ENCODE peak calls at places on chromosomes 7 and 10, in four cellular contexts. H is hepatocyte, Q is prostate gland, M is GM12878. S is an unnamed sample.

GRCh38 chr7:106064836-106065559 is 47.1 kb downstream of the SYPL1 start:
- DNase-seq in H (peak; percentile 87), Q (peak; percentile 90), M (no peak), S (peak; percentile 80)

GRCh38 chr7:43004076-43004475 is 71.9 kb downstream of the MRPL32 start:
- DNase-seq in M (no peak), H (no peak), Q (no peak), S (no peak)

GRCh38 chr7:30327813-30328212 is 43.4 kb downstream of the ZNRF2 start:
- DNase-seq in M (no peak), H (no peak), Q (no peak), S (no peak)

GRCh38 chr7:30411173-30411572 is 67.4 kb downstream of the NOD1 start:
- DNase-seq in H (no peak), Q (no peak), M (no peak), S (no peak)

GRCh38 chr7:150937848-150938561 is 40.1 kb downstream of the KCNH2 start:
- DNase-seq in M (no peak), Q (no peak), H (no peak), S (no peak)

GRCh38 chr10:34504534-34504933 is 310.6 kb downstream of the PARD3 start:
- DNase-seq in H (peak; percentile 63), Q (peak; percentile 28), M (no peak), S (no peak)

GRCh38 chr10:95261926-95262325 is 28.9 kb downstream of the PDLIM1 start:
- DNase-seq in M (no peak), H (no peak), Q (no peak), S (no peak)

GRCh38 chr7:128215281-128215680 is 25.8 kb upstream of the LEP start:
- DNase-seq in M (no peak), H (no peak), Q (no peak), S (no peak)

GRCh38 chr7:23100697-23101096 is 4.9 kb upstream of the KLHL7 start:
- DNase-seq in Q (no peak), M (no peak), H (peak; percentile 15), S (no peak)

GRCh38 chr10:20034732-20035131 is 218.5 kb downstream of the PLXDC2 start:
- DNase-seq in Q (no peak), M (no peak), H (no peak), S (no peak)

GRCh38 chr7:134948246-134948645 is 38.1 kb upstream of the AGBL3 start:
- DNase-seq in Q (no peak), H (no peak), M (no peak), S (no peak)

GRCh38 chr10:124240721-124241350 is 147.4 kb upstream of the CHST15 start:
- DNase-seq in Q (no peak), M (no peak), H (no peak), S (no peak)

GRCh38 chr7:128791121-128791967 is 424 bp upstream of the CCDC136 start:
- DNase-seq in M (no peak), H (peak; percentile 87), Q (peak; percentile 60), S (peak; percentile 61)

GRCh38 chr7:150409300-150410030 is 30.3 kb downstream of the ZNF775 start:
- DNase-seq in H (no peak), Q (no peak), M (no peak), S (no peak)

GRCh38 chr10:61188691-61189090 is 244.7 kb upstream of the RHOBTB1 start:
- DNase-seq in H (no peak), M (no peak), Q (no peak), S (no peak)

GRCh38 chr10:4074559-4075407 is 289.8 kb upstream of the KLF6 start:
- DNase-seq in H (no peak), Q (no peak), M (no peak), S (no peak)

GRCh38 chr10:70832852-70833542 is 17.2 kb downstream of the SGPL1 start:
- DNase-seq in H (no peak), Q (no peak), M (no peak), S (no peak)

GRCh38 chr7:16594061-16594460 is 51.5 kb downstream of the ANKMY2 start:
- DNase-seq in Q (no peak), M (no peak), H (no peak), S (no peak)

GRCh38 chr7:39353615-39354376 is 212.4 kb upstream of the YAE1 start:
- DNase-seq in M (no peak), Q (no peak), H (peak; percentile 45), S (no peak)

GRCh38 chr7:128908750-128909385 is 1.6 kb downstream of the KCP start:
- DNase-seq in M (no peak), H (no peak), Q (no peak), S (no peak)

GRCh38 chr7:122886357-122887081 is at the start of gene CADPS2:
- DNase-seq in M (no peak), H (peak; percentile 94), Q (peak; percentile 87), S (peak; percentile 44)

GRCh38 chr7:122887198-122887597 is 938 bp upstream of the CADPS2 start:
- DNase-seq in Q (peak; percentile 79), M (no peak), H (peak; percentile 86), S (peak; percentile 34)

GRCh38 chr7:122884186-122884585 is 2.1 kb downstream of the CADPS2 start:
- DNase-seq in Q (peak; percentile 14), M (no peak), H (no peak), S (no peak)

GRCh38 chr7:122887848-122888247 is 1.6 kb upstream of the CADPS2 start:
- DNase-seq in Q (no peak), H (no peak), M (no peak), S (no peak)

DNA sequence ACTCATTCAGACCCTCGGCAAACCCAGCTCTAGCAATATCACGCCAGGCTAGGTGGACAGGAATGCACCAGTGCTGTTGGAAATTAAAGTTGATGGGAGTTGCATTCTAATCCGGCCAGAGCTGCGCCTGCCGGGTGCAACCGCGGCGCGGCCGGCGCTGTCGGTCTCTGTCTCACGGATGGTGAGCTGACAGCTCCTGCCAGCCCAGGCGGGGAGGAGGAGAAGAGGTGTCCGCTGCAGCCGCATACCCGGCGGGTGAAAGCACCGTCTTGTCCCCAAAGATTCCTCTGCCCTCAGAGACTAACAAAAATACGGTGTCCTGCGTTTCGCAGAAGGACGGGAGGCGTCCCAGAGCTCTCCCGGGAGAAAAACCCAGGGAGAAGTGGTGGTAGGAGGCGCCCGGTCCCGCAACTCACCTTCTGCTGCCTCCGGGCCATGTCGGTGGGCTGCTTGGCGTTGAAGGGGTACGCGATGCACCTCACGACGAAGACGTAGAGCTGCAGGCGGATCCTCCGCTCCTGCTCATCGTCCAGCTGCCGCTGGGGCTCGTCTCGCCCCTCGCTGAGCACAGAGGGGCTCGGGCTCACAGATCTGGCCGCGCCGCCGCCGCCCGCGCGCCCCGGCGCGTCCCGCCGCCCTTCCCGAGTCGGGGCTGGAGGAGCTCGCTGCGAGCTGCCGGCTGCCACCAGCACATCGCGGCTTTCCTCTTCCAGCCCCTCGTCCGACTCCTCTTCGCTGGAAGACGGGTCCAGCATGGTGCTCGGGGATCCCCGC is 490 bp downstream of the CADPS2 start:
- DNase-seq in M (no peak), H (peak; percentile 60), Q (peak; percentile 25), S (peak; percentile 28)
- H3K4me3 ChIP-seq in M (peak overlapping the region; percentile 58), H (peak overlapping the region; percentile 90), Q (peak overlapping the region; percentile 82), S (peak overlapping the region; percentile 73)

GRCh38 chr7:77691892-77692491 is 4.3 kb upstream of the RSBN1L start:
- DNase-seq in M (no peak), Q (no peak), H (peak; percentile 38), S (no peak)
- TF ChIP-seq CTCF in M (no peak), Q (no peak), H (no peak), S (no peak)

GRCh38 chr7:54426406-54426805 is 115.8 kb upstream of the VSTM2A start:
- DNase-seq in H (no peak), Q (no peak), M (no peak), S (no peak)
- H3K27me3 ChIP-seq in H (no peaks in the 10 kb centered on the region), Q (no peaks in the 10 kb centered on the region), M (no peaks in the 10 kb centered on the region), S (no peaks in the 10 kb centered on the region)

DNA sequence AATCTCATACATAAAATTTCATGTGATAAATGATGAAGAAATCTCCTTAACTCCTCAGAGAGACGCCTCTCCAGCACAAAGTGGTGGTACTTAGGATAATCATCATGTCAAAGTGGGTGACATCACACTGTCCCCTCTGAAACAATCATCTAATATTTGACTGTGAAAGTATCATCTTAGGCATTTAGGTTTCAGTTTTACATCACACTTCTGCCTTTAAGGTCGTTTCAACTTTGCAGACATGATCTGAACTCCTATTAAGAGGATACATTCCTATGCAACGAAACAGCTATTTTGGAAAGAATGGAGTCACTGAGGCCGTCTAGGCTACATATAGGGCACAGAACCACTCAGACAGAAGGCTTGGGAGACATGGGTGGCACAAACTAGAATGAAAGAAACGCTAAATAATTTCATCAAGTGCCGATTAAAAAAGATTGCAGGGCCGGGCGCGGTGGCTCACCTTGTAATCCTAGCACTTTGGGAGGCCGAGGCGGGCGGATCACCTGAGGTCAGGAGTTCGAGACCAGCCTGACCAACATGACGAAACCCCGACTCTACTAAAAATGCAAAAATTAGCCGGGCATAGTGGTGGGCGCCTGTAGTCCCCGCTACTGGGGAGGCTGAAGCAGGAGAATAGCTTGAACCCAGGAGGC is 2.0 kb downstream of the VOPP1 start:
- DNase-seq in H (no peak), Q (no peak), M (no peak), S (no peak)
- H3K4me3 ChIP-seq in H (no peak overlapping the region), Q (no peak overlapping the region), M (peak overlapping the region; percentile 98), S (peak overlapping the region; percentile 90)